ENCODE peak calls at places on chromosomes 2 and 18, in four cellular contexts. R, T, V and I are unnamed samples.
A peak's percentile ranks its signal among the peaks of the same experiment; 100 is the strongest.

GRCh38 chr2:215969131-215969841 is 44.1 kb downstream of the MREG start:
- DNase-seq in V (no peak), R (peak; percentile 80), T (no peak), I (no peak)

GRCh38 chr18:79026491-79026890 is 42.7 kb upstream of the ATP9B start:
- DNase-seq in R (no peak), V (no peak), T (no peak), I (no peak)

GRCh38 chr2:177289824-177290632 is 25.5 kb upstream of the NFE2L2 start:
- DNase-seq in R (no peak), T (no peak), V (no peak), I (no peak)

GRCh38 chr2:112004246-112004645 is 50.8 kb upstream of the TMEM87B start:
- DNase-seq in R (no peak), T (no peak), V (peak; percentile 40), I (peak; percentile 88)

GRCh38 chr2:217570394-217570793 is 432.4 kb downstream of the TNS1 start:
- DNase-seq in R (no peak), T (no peak), V (no peak), I (no peak)

GRCh38 chr18:57915848-57916596 is 112.9 kb upstream of the ATP8B1 start:
- DNase-seq in R (no peak), V (peak; percentile 13), T (no peak), I (peak; percentile 98)

GRCh38 chr18:4256786-4257417 is 198.2 kb downstream of the DLGAP1 start:
- DNase-seq in V (no peak), T (no peak), R (no peak), I (no peak)

GRCh38 chr2:79159653-79160052 is at the start of gene REG3A:
- DNase-seq in R (no peak), T (no peak), V (no peak), I (no peak)

GRCh38 chr18:62060820-62061219 is 126.0 kb downstream of the PIGN start:
- DNase-seq in T (no peak), R (no peak), V (no peak), I (no peak)

GRCh38 chr18:46542545-46542944 is 114.5 kb downstream of the LOXHD1 start:
- DNase-seq in R (peak; percentile 8), T (no peak), V (peak; percentile 1), I (no peak)

GRCh38 chr2:28567076-28567471 is 71.2 kb downstream of the PLB1 start:
- DNase-seq in T (no peak), V (no peak), R (no peak), I (no peak)

GRCh38 chr2:239324456-239324855 is 76.4 kb downstream of the HDAC4 start:
- DNase-seq in V (no peak), T (no peak), R (no peak), I (no peak)

GRCh38 chr18:57781128-57781463 is 22.0 kb downstream of the ATP8B1 start:
- DNase-seq in R (no peak), T (no peak), V (no peak), I (no peak)

GRCh38 chr2:239960929-239961661 is 64.0 kb downstream of the NDUFA10 start:
- DNase-seq in T (no peak), V (no peak), R (no peak), I (peak; percentile 17)

GRCh38 chr2:237097911-237098702 is 12.4 kb downstream of the COPS8 start:
- DNase-seq in V (peak; percentile 94), R (no peak), T (no peak), I (no peak)

GRCh38 chr18:9788860-9789259 is 80.8 kb downstream of the RAB31 start:
- DNase-seq in T (no peak), R (no peak), V (no peak), I (no peak)

GRCh38 chr2:224027070-224027469 is 12.0 kb downstream of the SERPINE2 start:
- DNase-seq in V (no peak), R (no peak), T (no peak), I (no peak)

GRCh38 chr2:241957276-241957675 is 87.7 kb downstream of the RTP5 start:
- DNase-seq in V (no peak), R (no peak), T (no peak), I (no peak)

GRCh38 chr2:46381263-46381849 is 84.1 kb downstream of the EPAS1 start:
- DNase-seq in T (no peak), V (no peak), R (no peak), I (no peak)

GRCh38 chr2:143110759-143111428 is 18.3 kb upstream of the ARHGAP15 start:
- DNase-seq in T (no peak), V (peak; percentile 76), R (peak; percentile 52), I (peak; percentile 84)

GRCh38 chr2:45585267-45585861 is 25.7 kb downstream of the SRBD1 start:
- DNase-seq in T (no peak), R (peak; percentile 56), V (peak; percentile 77), I (peak; percentile 50)

GRCh38 chr2:27009083-27009482 is 23.7 kb upstream of the TMEM214 start:
- DNase-seq in T (no peak), R (no peak), V (no peak), I (no peak)

GRCh38 chr2:134281815-134282419 is 28.0 kb downstream of the MGAT5 start:
- DNase-seq in T (no peak), V (no peak), R (no peak), I (no peak)

GRCh38 chr18:31508781-31509180 is 10.8 kb downstream of the DSG2 start:
- DNase-seq in V (no peak), R (peak; percentile 66), T (no peak), I (no peak)

GRCh38 chr2:46335966-46336436 is 38.8 kb downstream of the EPAS1 start:
- DNase-seq in T (no peak), V (no peak), R (no peak), I (no peak)

GRCh38 chr18:36813753-36814130 is 15.1 kb downstream of the TPGS2 start:
- DNase-seq in T (no peak), V (no peak), R (no peak), I (no peak)

GRCh38 chr2:101400516-101401315 is 13.4 kb upstream of the CREG2 start:
- DNase-seq in T (no peak), R (no peak), V (no peak), I (no peak)

GRCh38 chr2:62208758-62209114 is 12.8 kb downstream of the B3GNT2 start:
- DNase-seq in R (no peak), T (no peak), V (no peak), I (no peak)

GRCh38 chr2:238380336-238380735 is 46.4 kb upstream of the ASB1 start:
- DNase-seq in T (no peak), R (no peak), V (no peak), I (no peak)

GRCh38 chr2:184620367-184620766 is 22.0 kb downstream of the ZNF804A start:
- DNase-seq in V (no peak), T (no peak), R (no peak), I (no peak)

GRCh38 chr18:9835112-9835755 is 50.5 kb upstream of the TXNDC2 start:
- DNase-seq in V (no peak), R (no peak), T (no peak), I (no peak)

GRCh38 chr18:6022840-6023239 is 127.5 kb upstream of the TMEM200C start:
- DNase-seq in R (peak; percentile 39), V (no peak), T (no peak), I (no peak)

GRCh38 chr18:5997361-5997760 is 102.0 kb upstream of the TMEM200C start:
- DNase-seq in T (no peak), R (no peak), V (no peak), I (no peak)

GRCh38 chr2:240217431-240218301 is 77.2 kb upstream of the OTOS start:
- DNase-seq in R (no peak), T (no peak), V (no peak), I (no peak)

GRCh38 chr2:223586261-223586660 is 15.9 kb downstream of the SCG2 start:
- DNase-seq in R (no peak), V (peak; percentile 93), T (no peak), I (no peak)

GRCh38 chr18:80140455-80140985 is 31.5 kb downstream of the ADNP2 start:
- DNase-seq in T (no peak), V (no peak), R (no peak), I (no peak)

GRCh38 chr18:34509163-34509562 is 200.9 kb upstream of the DTNA start:
- DNase-seq in V (no peak), R (no peak), T (no peak), I (no peak)

GRCh38 chr2:218445602-218446001 is 26.7 kb downstream of the VIL1 start:
- DNase-seq in T (no peak), R (no peak), V (no peak), I (no peak)

GRCh38 chr2:228181098-228182019 is at the start of gene SPHKAP:
- DNase-seq in T (no peak), V (no peak), R (no peak), I (no peak)